ENCODE peak calls at places on chromosomes 4 and X, in five cellular contexts. J is Peyer's patch, Y is astrocyte, R is breast epithelium, A is ascending aorta. B is an unnamed sample.

GRCh38 chrX:41337140-41337539 is 3.2 kb downstream of the DDX3X start:
- DNase-seq in R (no peak), Y (no peak), J (no peak), A (no peak), B (no peak)

GRCh38 chrX:76248901-76249300 is 76.0 kb downstream of the PBDC1 start:
- DNase-seq in Y (no peak), A (no peak), J (no peak), R (no peak), B (no peak)

GRCh38 chrX:17559728-17560379 is 177.4 kb upstream of the SCML1 start:
- DNase-seq in J (no peak), Y (peak; percentile 89), R (no peak), A (no peak), B (no peak)

GRCh38 chr4:98659741-98660507 is 1.5 kb upstream of the TSPAN5 start:
- DNase-seq in J (no peak), R (no peak), Y (peak; percentile 68), A (no peak), B (no peak)

GRCh38 chr4:53120801-53121200 is 245.1 kb downstream of the SCFD2 start:
- DNase-seq in R (no peak), Y (no peak), A (no peak), J (no peak), B (no peak)

GRCh38 chrX:122441451-122441850 is 742.6 kb upstream of the GRIA3 start:
- DNase-seq in J (no peak), Y (no peak), R (no peak), A (no peak), B (no peak)

GRCh38 chrX:39073131-39073530 is 271.9 kb downstream of the MID1IP1 start:
- DNase-seq in A (no peak), Y (no peak), R (no peak), J (no peak), B (no peak)

GRCh38 chrX:19649227-19650009 is 134.1 kb upstream of the MAP3K15 start:
- DNase-seq in R (no peak), Y (no peak), J (no peak), A (no peak), B (no peak)

GRCh38 chr4:94806376-94806775 is 48.6 kb downstream of the BMPR1B start:
- DNase-seq in J (no peak), R (no peak), Y (no peak), A (no peak), B (no peak)

GRCh38 chrX:21735038-21735752 is 22.7 kb downstream of the SMPX start:
- DNase-seq in R (no peak), A (no peak), Y (peak; percentile 76), J (no peak), B (no peak)

GRCh38 chr4:149896428-149896827 is 80.8 kb upstream of the IQCM start:
- DNase-seq in A (no peak), J (no peak), R (no peak), Y (peak; percentile 31), B (no peak)

GRCh38 chrX:69428216-69428615 is 75.9 kb upstream of the NALF2 start:
- DNase-seq in R (no peak), Y (no peak), J (no peak), A (no peak), B (no peak)

GRCh38 chr4:151359576-151359975 is 34.2 kb upstream of the SH3D19 start:
- DNase-seq in J (no peak), Y (no peak), R (no peak), A (no peak), B (peak; percentile 19)

GRCh38 chr4:8205241-8205707 is 6.2 kb downstream of the SH3TC1 start:
- DNase-seq in Y (no peak), J (no peak), R (no peak), A (no peak), B (peak; percentile 53)
- H3K36me3 ChIP-seq in Y (no peaks in the 10 kb centered on the region), J (no peaks in the 10 kb centered on the region), R (no peaks in the 10 kb centered on the region), A (no peaks in the 10 kb centered on the region), B (peaks cover 12% of the 10 kb centered on the region)

DNA sequence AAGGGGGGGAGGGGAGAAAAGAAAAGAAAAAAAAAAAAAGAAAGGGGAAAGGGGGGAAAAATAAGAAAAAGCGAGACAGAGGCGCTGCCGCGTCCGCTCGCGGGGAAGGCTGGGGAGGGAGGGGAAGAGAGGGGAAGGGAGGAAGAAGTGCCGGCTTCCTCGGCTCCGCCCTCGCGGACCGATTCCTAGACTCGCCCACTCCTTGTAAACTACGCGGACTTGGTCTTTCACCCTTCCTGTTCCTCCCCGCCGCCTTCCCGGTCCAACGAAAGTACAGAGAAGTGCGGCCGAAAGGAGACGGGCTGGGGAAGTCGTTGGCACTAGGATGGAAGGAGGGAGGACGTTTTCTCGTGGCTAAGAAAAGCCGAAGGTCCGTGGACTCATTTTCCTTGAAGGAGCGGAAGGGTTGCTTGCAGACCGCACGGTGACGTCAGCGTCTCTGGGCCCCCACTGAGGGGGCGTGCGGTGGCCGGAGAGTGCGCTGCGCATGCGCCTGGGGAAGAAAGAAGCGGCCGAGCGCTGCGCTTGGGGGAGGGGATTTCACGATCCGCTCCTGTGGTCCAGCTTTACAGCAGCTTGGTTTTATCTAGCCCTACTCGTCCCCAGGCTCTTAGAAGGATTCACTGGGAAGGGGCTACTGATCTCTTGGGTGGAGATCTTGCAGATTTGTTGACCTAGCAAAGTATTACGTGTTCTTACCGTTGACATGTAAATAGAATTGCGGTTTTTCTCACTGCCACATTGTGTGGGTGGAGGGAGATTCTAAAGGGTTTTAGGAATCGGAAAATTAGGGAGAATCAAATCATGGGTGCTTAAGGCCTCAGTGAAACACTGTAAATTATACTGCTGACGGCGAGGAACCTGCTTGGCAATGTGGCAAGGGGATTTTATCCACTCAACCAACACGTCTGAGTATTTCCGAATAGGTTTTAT is at the start of gene CCNI:
- DNase-seq in J (peak; percentile 95), Y (peak; percentile 97), R (peak; percentile 95), A (peak; percentile 77), B (peak; percentile 95)
- H3K4me1 ChIP-seq in J (no peaks in the 10 kb centered on the region), Y (peaks cover 18% of the 10 kb centered on the region), R (peaks cover 16% of the 10 kb centered on the region), A (peaks cover 5% of the 10 kb centered on the region), B (no peaks in the 10 kb centered on the region)

GRCh38 chr4:507745-508512 is 8.9 kb downstream of the PIGG start:
- DNase-seq in J (no peak), Y (no peak), A (no peak), R (no peak), B (no peak)
- H3K36me3 ChIP-seq in J (peaks cover 70% of the 10 kb centered on the region), Y (peaks cover 33% of the 10 kb centered on the region), A (peaks cover 41% of the 10 kb centered on the region), R (no peaks in the 10 kb centered on the region), B (peaks cover 43% of the 10 kb centered on the region)

DNA sequence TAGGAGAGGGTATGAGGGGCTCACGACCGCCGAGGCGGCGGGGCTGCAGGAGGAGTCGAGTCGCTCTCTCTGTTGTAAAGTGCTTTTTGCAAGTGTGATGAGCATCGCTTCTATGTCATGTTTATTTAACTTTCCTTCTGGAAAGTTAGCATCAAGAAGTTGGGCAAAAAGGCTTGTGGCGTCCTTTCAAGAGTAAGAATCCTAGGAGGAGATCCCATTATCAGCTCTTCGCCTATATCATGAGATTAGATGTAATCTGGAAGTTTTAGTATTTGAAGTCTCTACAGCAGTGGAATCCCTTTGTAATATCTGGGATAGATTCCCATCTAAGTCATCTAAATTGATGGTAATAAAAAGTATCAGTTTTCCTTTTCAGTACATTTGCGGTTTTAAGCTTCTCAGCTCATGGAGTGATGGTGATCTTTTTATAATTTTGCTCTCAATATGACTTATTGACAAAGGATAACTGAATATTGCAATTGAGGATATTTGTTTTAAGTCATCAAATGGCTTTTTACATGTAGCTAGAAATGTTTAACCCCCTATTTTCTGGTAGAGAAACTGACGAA is 1.7 kb downstream of the GALNT7 start:
- DNase-seq in A (no peak), J (no peak), R (no peak), Y (no peak), B (no peak)
- H3K4me1 ChIP-seq in A (peaks cover 17% of the 10 kb centered on the region), J (no peaks in the 10 kb centered on the region), R (peaks cover 8% of the 10 kb centered on the region), Y (peaks cover 12% of the 10 kb centered on the region), B (no peaks in the 10 kb centered on the region)

GRCh38 chr4:42617030-42617429 is 39.9 kb downstream of the ATP8A1 start:
- DNase-seq in Y (no peak), R (no peak), A (no peak), J (no peak), B (no peak)
- H3K36me3 ChIP-seq in Y (no peaks in the 10 kb centered on the region), R (no peaks in the 10 kb centered on the region), A (no peaks in the 10 kb centered on the region), J (peaks cover 5% of the 10 kb centered on the region), B (peaks cover 22% of the 10 kb centered on the region)

DNA sequence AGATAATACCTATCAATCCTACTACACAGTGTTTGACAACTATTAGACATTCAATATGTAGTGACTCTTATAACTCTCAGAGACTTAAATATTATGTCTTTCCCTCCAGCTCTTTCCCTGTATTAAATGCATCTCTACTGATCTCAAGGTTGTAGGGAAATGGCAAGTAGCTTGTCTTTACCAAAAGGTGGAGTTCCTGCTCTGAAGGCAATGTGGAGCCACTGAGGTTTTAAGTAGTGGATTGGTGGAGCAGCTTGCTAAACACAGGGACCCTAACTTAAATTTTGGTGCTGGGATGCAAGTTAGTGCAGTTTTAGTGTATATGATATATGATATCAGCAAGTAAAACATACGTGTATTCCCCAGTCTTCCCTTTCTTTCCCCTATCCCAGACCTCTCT is 13.1 kb downstream of the FNIP2 start:
- DNase-seq in A (no peak), Y (no peak), J (no peak), R (no peak), B (no peak)
- H3K4me1 ChIP-seq in A (peaks cover 51% of the 10 kb centered on the region), Y (peaks cover 35% of the 10 kb centered on the region), J (no peaks in the 10 kb centered on the region), R (peaks cover 9% of the 10 kb centered on the region), B (peaks cover 7% of the 10 kb centered on the region)

GRCh38 chr4:1310031-1310795 is 20.5 kb downstream of the MAEA start:
- DNase-seq in J (no peak), Y (no peak), A (no peak), R (no peak), B (no peak)

GRCh38 chr4:1310796-1311715 is 21.4 kb downstream of the MAEA start:
- DNase-seq in J (no peak), Y (no peak), R (no peak), A (no peak), B (no peak)

GRCh38 chr4:1315306-1315705 is 25.6 kb downstream of the MAEA start:
- DNase-seq in J (no peak), A (no peak), Y (no peak), R (no peak), B (no peak)

GRCh38 chr4:1315838-1316536 is 26.3 kb downstream of the MAEA start:
- DNase-seq in A (no peak), J (no peak), R (no peak), Y (no peak), B (no peak)

DNA sequence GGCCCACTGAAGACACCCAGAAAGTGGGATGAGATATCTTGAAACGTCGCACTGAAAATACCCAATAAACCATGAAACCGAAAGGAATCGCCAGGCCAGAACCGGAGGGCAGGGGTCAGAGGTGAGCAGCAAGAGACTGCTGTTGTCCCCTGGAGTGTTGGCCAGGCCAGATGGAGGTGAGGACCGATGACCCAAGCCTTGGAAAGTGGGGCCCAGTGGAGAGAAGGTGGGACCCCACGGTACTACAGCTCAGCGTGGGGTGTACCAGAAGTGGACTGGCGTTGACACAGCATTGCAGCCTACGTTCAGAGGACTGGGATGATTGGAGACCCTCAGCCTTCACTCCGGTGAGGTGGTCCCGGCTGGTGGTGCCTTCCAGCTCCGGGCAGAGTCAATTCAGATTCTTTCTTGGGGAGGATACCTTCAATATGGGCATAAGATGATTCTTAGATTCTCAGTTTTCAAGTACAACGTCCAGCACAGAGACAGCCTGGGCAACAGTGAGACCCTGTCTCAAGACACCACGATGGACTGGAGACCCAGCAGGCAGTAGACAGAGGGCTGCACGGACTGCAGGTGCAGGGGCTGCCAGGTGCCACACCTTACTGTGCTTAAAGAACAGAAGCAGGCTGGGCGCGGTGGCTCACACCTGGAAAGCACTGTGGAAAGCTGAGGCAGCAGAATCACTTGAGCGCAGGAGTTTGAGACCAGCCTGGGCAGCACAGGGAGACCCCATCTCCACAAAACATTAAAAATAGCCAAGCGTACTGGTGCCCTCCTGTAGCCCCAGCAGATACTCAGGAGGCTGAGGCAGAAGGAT is 23.3 kb downstream of the MAEA start:
- DNase-seq in J (no peak), Y (no peak), R (no peak), A (no peak), B (no peak)
- H3K36me3 ChIP-seq in J (peaks cover 58% of the 10 kb centered on the region), Y (peaks cover 6% of the 10 kb centered on the region), R (peaks cover 4% of the 10 kb centered on the region), A (peaks cover 50% of the 10 kb centered on the region), B (peaks cover 56% of the 10 kb centered on the region)